ENCODE peak calls at places on chromosomes 4 and X, in four cellular contexts. A is IMR-90, K is GM10248, L is AG09319. B is an unnamed sample.

GRCh38 chr4:173521474-173522159 is 8.4 kb downstream of the HAND2 start:
- DNase-seq in A (no peak), K (no peak), L (no peak), B (no peak)

GRCh38 chrX:139112432-139112831 is 400.9 kb upstream of the FGF13 start:
- DNase-seq in A (no peak), K (no peak), L (no peak), B (no peak)

GRCh38 chr4:100591156-100591876 is 73.5 kb upstream of the EMCN start:
- DNase-seq in A (no peak), K (no peak), L (no peak), B (no peak)

GRCh38 chrX:24506082-24506481 is 41.0 kb downstream of the PDK3 start:
- DNase-seq in A (peak; percentile 44), K (no peak), L (no peak), B (peak; percentile 58)

GRCh38 chr4:76302856-76303438 is 3.6 kb upstream of the STBD1 start:
- DNase-seq in A (no peak), K (no peak), L (no peak), B (no peak)

GRCh38 chr4:33924239-33924638 is 2320.1 kb downstream of the ARAP2 start:
- DNase-seq in A (peak; percentile 37), K (no peak), L (peak; percentile 2), B (no peak)

GRCh38 chr4:83386931-83387897 is 52.6 kb upstream of the HPSE start:
- DNase-seq in A (no peak), K (no peak), L (no peak), B (no peak)

GRCh38 chr4:48439988-48440387 is 43.2 kb upstream of the SLC10A4 start:
- DNase-seq in A (no peak), K (no peak), L (no peak), B (no peak)

GRCh38 chr4:128776794-128777216 is 32.7 kb upstream of the JADE1 start:
- DNase-seq in A (peak; percentile 95), K (no peak), L (peak; percentile 55), B (no peak)

GRCh38 chr4:114598191-114599121 is at the start of gene UGT8:
- DNase-seq in A (no peak), K (peak; percentile 33), L (no peak), B (peak; percentile 61)

GRCh38 chr4:91064157-91064853 is 937.1 kb downstream of the CCSER1 start:
- DNase-seq in A (no peak), K (no peak), L (no peak), B (no peak)

GRCh38 chrX:43958529-43958928 is 14.7 kb downstream of the NDP start:
- DNase-seq in A (peak; percentile 83), K (peak; percentile 21), L (peak; percentile 72), B (peak; percentile 5)

GRCh38 chr4:95181446-95182306 is 367.1 kb downstream of the UNC5C start:
- DNase-seq in A (peak; percentile 2), K (no peak), L (no peak), B (peak; percentile 42)

GRCh38 chrX:113470166-113470565 is 629.5 kb upstream of the AMOT start:
- DNase-seq in A (no peak), K (no peak), L (no peak), B (no peak)

GRCh38 chr4:26217961-26218676 is 102.7 kb upstream of the RBPJ start:
- DNase-seq in A (no peak), K (peak; percentile 58), L (peak; percentile 23), B (no peak)

GRCh38 chrX:151711787-151712186 is 4.0 kb upstream of the FATE1 start:
- DNase-seq in A (no peak), K (no peak), L (no peak), B (no peak)

GRCh38 chrX:73817381-73818199 is 254.6 kb downstream of the CHIC1 start:
- DNase-seq in A (no peak), K (no peak), L (no peak), B (no peak)

GRCh38 chr4:185283723-185284122 is 74.3 kb downstream of the SNX25 start:
- DNase-seq in A (peak; percentile 69), K (no peak), L (no peak), B (no peak)

GRCh38 chr4:181503800-181504364 is 739.3 kb upstream of the TENM3 start:
- DNase-seq in A (no peak), K (no peak), L (no peak), B (no peak)

GRCh38 chrX:41781500-41781899 is 57.5 kb downstream of the GPR82 start:
- DNase-seq in A (peak; percentile 56), K (peak; percentile 58), L (peak; percentile 14), B (peak; percentile 17)

GRCh38 chr4:139085141-139085540 is 69.6 kb downstream of the NOCT start:
- DNase-seq in A (peak; percentile 36), K (no peak), L (no peak), B (no peak)

GRCh38 chrX:115582871-115583729 is 22.1 kb downstream of the PLS3 start:
- DNase-seq in A (peak; percentile 69), K (no peak), L (no peak), B (no peak)

GRCh38 chr4:125187621-125188176 is 127.1 kb upstream of the FAT4 start:
- DNase-seq in A (peak; percentile 0), K (no peak), L (no peak), B (no peak)

GRCh38 chr4:139672732-139673131 is 7.1 kb downstream of the MGST2 start:
- DNase-seq in A (no peak), K (no peak), L (no peak), B (no peak)

GRCh38 chrX:80181079-80181478 is 166.5 kb downstream of the TBX22 start:
- DNase-seq in A (no peak), K (no peak), L (no peak), B (no peak)

GRCh38 chr4:26788341-26788733 is 72.3 kb upstream of the STIM2 start:
- DNase-seq in A (peak; percentile 12), K (no peak), L (no peak), B (no peak)

GRCh38 chrX:13647709-13648212 is 5.2 kb upstream of the TCEANC start:
- DNase-seq in A (peak; percentile 89), K (no peak), L (no peak), B (peak; percentile 91)

GRCh38 chr4:176475091-176475490 is 155.3 kb downstream of the SPCS3 start:
- DNase-seq in A (no peak), K (no peak), L (no peak), B (no peak)

GRCh38 chr4:182878633-182879495 is 38.3 kb downstream of the DCTD start:
- DNase-seq in A (no peak), K (no peak), L (no peak), B (no peak)
- TF ChIP-seq CTCF in A (no peak), K (no peak), L (no peak), B (no peak)

GRCh38 chr4:147678796-147679549 is 5.0 kb downstream of the PRMT9 start:
- DNase-seq in A (peak; percentile 41), K (no peak), L (no peak), B (peak; percentile 40)
- TF ChIP-seq CTCF in A (no peak), K (no peak), L (no peak), B (no peak)

GRCh38 chr4:110348711-110349383 is 127.1 kb upstream of the ENPEP start:
- DNase-seq in A (no peak), K (no peak), L (no peak), B (no peak)

GRCh38 chr4:110347805-110348204 is 128.2 kb upstream of the ENPEP start:
- DNase-seq in A (no peak), K (no peak), L (no peak), B (no peak)

DNA sequence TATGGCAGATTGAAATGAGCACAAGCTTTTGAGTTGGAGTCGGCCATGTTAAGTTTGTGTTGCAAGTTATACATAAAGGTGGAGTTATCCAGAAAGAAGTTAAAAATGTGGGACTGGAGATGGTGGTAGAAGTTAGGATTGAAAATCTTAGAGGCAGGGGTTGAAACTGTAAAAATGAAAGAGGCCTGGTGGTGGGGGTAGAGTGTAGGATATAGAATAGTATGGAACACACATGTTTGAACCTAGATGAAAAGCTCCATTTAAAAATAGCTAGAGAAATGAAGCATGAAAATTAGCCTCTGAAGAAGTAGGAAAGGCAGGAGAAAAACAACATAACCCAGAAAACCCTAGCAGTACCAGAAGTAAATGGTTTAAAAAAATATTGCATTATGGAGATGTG is 131.8 kb upstream of the ENPEP start:
- DNase-seq in A (no peak), K (no peak), L (no peak), B (no peak)
- TF ChIP-seq CTCF in A (peak; percentile 28), K (peak; percentile 10), L (peak; percentile 17), B (no peak)

GRCh38 chrX:40468033-40468979 is 112.5 kb upstream of the ATP6AP2 start:
- DNase-seq in A (peak; percentile 5), K (peak; percentile 51), L (no peak), B (peak; percentile 73)
- TF ChIP-seq CTCF in A (no peak), K (peak; percentile 41), L (peak; percentile 19), B (no peak)

GRCh38 chr4:150004481-150004880 is 73.8 kb upstream of the DCLK2 start:
- DNase-seq in A (peak; percentile 58), K (no peak), L (no peak), B (no peak)

GRCh38 chr4:150007512-150007911 is 70.7 kb upstream of the DCLK2 start:
- DNase-seq in A (peak; percentile 57), K (no peak), L (no peak), B (no peak)

GRCh38 chr4:150009533-150009932 is 68.7 kb upstream of the DCLK2 start:
- DNase-seq in A (peak; percentile 35), K (no peak), L (no peak), B (no peak)

GRCh38 chr4:150005537-150005936 is 72.7 kb upstream of the DCLK2 start:
- DNase-seq in A (no peak), K (no peak), L (no peak), B (no peak)

GRCh38 chr4:150006197-150006596 is 72.0 kb upstream of the DCLK2 start:
- DNase-seq in A (peak; percentile 39), K (no peak), L (no peak), B (no peak)
- TF ChIP-seq CTCF in A (no peak), K (no peak), L (no peak), B (no peak)

DNA sequence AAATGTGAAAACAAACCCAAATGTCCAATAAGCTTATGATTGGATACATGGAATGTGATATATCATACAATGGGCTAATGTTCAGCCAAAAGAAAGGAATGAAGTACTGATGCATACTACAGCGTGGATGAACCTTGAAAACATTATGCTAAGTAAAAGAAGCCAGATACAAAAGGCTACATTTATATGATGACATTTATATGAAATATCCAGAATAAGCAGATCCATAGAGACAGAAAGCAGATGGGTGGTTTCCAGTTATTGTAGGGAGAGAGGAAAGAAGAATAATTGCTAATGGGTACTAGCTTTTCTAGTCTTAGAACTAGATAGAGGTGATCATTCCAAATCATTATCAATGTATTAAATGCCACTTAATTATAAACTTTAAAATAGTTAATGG is 801.3 kb downstream of the IL1RAPL1 start:
- DNase-seq in A (no peak), K (no peak), L (no peak), B (no peak)
- TF ChIP-seq CTCF in A (no peak), K (no peak), L (no peak), B (no peak)

DNA sequence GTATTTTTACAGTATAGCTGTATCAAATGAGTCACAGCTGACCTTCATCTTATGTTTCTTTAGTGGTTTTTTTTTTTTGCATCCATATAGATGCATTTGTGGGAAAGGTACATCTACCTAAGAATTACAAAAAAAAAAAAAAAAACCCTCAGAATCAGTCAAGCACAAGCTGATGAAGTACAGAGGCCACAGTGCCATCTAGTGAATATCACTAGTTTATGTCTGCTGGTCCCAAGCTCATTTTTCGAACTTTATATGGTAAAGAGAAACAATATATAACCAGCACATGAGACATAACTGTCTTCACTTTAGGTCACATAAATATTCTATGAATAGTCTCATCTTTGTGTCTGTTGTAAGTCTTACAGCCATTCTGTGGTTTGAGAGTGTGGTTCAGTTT is 220.1 kb downstream of the DLG3 start:
- DNase-seq in A (peak; percentile 30), K (peak; percentile 13), L (peak; percentile 2), B (peak; percentile 12)
- TF ChIP-seq CTCF in A (peak; percentile 50), K (no peak), L (peak; percentile 35), B (no peak)

B was measured in activated CD8-positive, alpha-beta T cell treated with anti-CD3 and anti-CD28 coated beads for 36 hours.